ENCODE peak calls at places on chromosome 10, in seven cellular contexts. One of them, this sample, is unnamed.

GRCh38 chr10:133128126-133129081 is 31.6 kb upstream of the KNDC1 start:
- DNase-seq in choroid plexus epithelial cell: no peak
- DNase-seq in PC-3: no peak
- DNase-seq in lower lobe of right lung: peak; percentile 36
- DNase-seq in heart left ventricle: peak; percentile 18
- DNase-seq in RWPE2: peak; percentile 61
- DNase-seq in H1: peak; percentile 51
- DNase-seq in this sample: no peak

GRCh38 chr10:19097151-19097550 is 48.5 kb downstream of the MALRD1 start:
- DNase-seq in choroid plexus epithelial cell: peak; percentile 6
- DNase-seq in PC-3: peak; percentile 4
- DNase-seq in lower lobe of right lung: no peak
- DNase-seq in heart left ventricle: no peak
- DNase-seq in RWPE2: no peak
- DNase-seq in H1: no peak
- DNase-seq in this sample: no peak

GRCh38 chr10:76583711-76584161 is 1053.9 kb downstream of the KCNMA1 start:
- DNase-seq in choroid plexus epithelial cell: peak; percentile 93
- DNase-seq in PC-3: peak; percentile 100
- DNase-seq in lower lobe of right lung: no peak
- DNase-seq in heart left ventricle: no peak
- DNase-seq in RWPE2: no peak
- DNase-seq in H1: no peak
- DNase-seq in this sample: no peak

GRCh38 chr10:31936933-31937332 is 8.3 kb upstream of the ARHGAP12 start:
- DNase-seq in choroid plexus epithelial cell: no peak
- DNase-seq in PC-3: peak; percentile 74
- DNase-seq in lower lobe of right lung: no peak
- DNase-seq in heart left ventricle: no peak
- DNase-seq in RWPE2: no peak
- DNase-seq in H1: no peak
- DNase-seq in this sample: no peak

GRCh38 chr10:93138113-93138870 is 64.6 kb downstream of the CYP26A1 start:
- DNase-seq in choroid plexus epithelial cell: no peak
- DNase-seq in PC-3: no peak
- DNase-seq in lower lobe of right lung: no peak
- DNase-seq in heart left ventricle: no peak
- DNase-seq in RWPE2: peak; percentile 79
- DNase-seq in H1: no peak
- DNase-seq in this sample: no peak

GRCh38 chr10:67401711-67402110 is 294.3 kb downstream of the CTNNA3 start:
- DNase-seq in choroid plexus epithelial cell: no peak
- DNase-seq in PC-3: no peak
- DNase-seq in lower lobe of right lung: no peak
- DNase-seq in heart left ventricle: no peak
- DNase-seq in RWPE2: no peak
- DNase-seq in H1: no peak
- DNase-seq in this sample: no peak

GRCh38 chr10:99996934-99997648 is 12.7 kb downstream of the DNMBP start:
- DNase-seq in choroid plexus epithelial cell: peak; percentile 62
- DNase-seq in PC-3: no peak
- DNase-seq in lower lobe of right lung: no peak
- DNase-seq in heart left ventricle: no peak
- DNase-seq in RWPE2: no peak
- DNase-seq in H1: no peak
- DNase-seq in this sample: peak; percentile 50

GRCh38 chr10:48974757-48975156 is 35.1 kb upstream of the LRRC18 start:
- DNase-seq in choroid plexus epithelial cell: no peak
- DNase-seq in PC-3: no peak
- DNase-seq in lower lobe of right lung: no peak
- DNase-seq in heart left ventricle: no peak
- DNase-seq in RWPE2: no peak
- DNase-seq in H1: no peak
- DNase-seq in this sample: no peak

GRCh38 chr10:85741626-85742300 is 624.8 kb downstream of the GRID1 start:
- DNase-seq in choroid plexus epithelial cell: no peak
- DNase-seq in PC-3: no peak
- DNase-seq in lower lobe of right lung: no peak
- DNase-seq in heart left ventricle: no peak
- DNase-seq in RWPE2: no peak
- DNase-seq in H1: no peak
- DNase-seq in this sample: no peak

GRCh38 chr10:110834622-110835219 is 37.0 kb upstream of the PDCD4 start:
- DNase-seq in choroid plexus epithelial cell: peak; percentile 77
- DNase-seq in PC-3: no peak
- DNase-seq in lower lobe of right lung: no peak
- DNase-seq in heart left ventricle: peak; percentile 59
- DNase-seq in RWPE2: no peak
- DNase-seq in H1: no peak
- DNase-seq in this sample: no peak

GRCh38 chr10:69045441-69046300 is 42.2 kb upstream of the SRGN start:
- DNase-seq in choroid plexus epithelial cell: peak; percentile 81
- DNase-seq in PC-3: peak; percentile 68
- DNase-seq in lower lobe of right lung: peak; percentile 48
- DNase-seq in heart left ventricle: no peak
- DNase-seq in RWPE2: peak; percentile 82
- DNase-seq in H1: no peak
- DNase-seq in this sample: no peak

GRCh38 chr10:12419279-12419847 is 70.0 kb downstream of the CAMK1D start:
- DNase-seq in choroid plexus epithelial cell: peak; percentile 97
- DNase-seq in PC-3: peak; percentile 88
- DNase-seq in lower lobe of right lung: no peak
- DNase-seq in heart left ventricle: peak; percentile 50
- DNase-seq in RWPE2: peak; percentile 82
- DNase-seq in H1: no peak
- DNase-seq in this sample: peak; percentile 76

GRCh38 chr10:13404791-13405190 is 56.7 kb upstream of the SEPHS1 start:
- DNase-seq in choroid plexus epithelial cell: no peak
- DNase-seq in PC-3: no peak
- DNase-seq in lower lobe of right lung: no peak
- DNase-seq in heart left ventricle: no peak
- DNase-seq in RWPE2: no peak
- DNase-seq in H1: no peak
- DNase-seq in this sample: no peak

DNA sequence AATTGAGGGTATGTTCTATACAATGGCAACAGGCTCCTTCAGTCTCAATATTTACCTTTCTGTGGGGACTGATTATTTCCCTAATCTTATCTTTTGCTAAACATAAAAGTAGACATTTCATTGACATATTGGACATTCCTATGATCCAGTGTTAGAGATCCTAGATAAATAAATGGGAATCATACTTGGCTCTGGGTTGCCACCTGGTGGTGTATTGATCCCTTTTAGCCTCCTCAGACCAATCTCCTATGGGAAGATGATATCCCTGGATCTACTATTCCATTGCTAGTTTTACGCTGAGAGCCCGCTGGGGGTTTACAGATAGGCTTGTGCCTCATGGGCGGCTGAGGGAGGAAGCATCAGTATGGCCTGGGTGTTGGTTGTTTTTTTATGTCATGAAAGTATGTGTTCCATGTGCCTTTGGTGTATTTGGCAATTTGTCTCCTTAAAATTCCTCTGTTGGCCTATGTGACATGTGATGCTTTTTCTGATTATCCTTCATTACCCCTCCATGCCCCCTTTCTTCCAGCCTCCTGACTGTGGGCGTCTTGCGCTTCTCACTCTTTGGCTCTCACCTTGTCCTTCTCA is 18.8 kb downstream of the CELF2 start:
- DNase-seq in choroid plexus epithelial cell: peak; percentile 77
- DNase-seq in PC-3: peak; percentile 48
- DNase-seq in lower lobe of right lung: no peak
- DNase-seq in heart left ventricle: no peak
- DNase-seq in RWPE2: no peak
- DNase-seq in H1: no peak
- DNase-seq in this sample: no peak
- TF ChIP-seq CTCF in choroid plexus epithelial cell: peak; percentile 80
- TF ChIP-seq CTCF in PC-3: peak; percentile 59
- TF ChIP-seq CTCF in lower lobe of right lung: peak; percentile 49
- TF ChIP-seq CTCF in heart left ventricle: peak; percentile 47
- TF ChIP-seq CTCF in RWPE2: peak; percentile 78
- TF ChIP-seq CTCF in H1: peak; percentile 43
- TF ChIP-seq CTCF in this sample: peak; percentile 51

DNA sequence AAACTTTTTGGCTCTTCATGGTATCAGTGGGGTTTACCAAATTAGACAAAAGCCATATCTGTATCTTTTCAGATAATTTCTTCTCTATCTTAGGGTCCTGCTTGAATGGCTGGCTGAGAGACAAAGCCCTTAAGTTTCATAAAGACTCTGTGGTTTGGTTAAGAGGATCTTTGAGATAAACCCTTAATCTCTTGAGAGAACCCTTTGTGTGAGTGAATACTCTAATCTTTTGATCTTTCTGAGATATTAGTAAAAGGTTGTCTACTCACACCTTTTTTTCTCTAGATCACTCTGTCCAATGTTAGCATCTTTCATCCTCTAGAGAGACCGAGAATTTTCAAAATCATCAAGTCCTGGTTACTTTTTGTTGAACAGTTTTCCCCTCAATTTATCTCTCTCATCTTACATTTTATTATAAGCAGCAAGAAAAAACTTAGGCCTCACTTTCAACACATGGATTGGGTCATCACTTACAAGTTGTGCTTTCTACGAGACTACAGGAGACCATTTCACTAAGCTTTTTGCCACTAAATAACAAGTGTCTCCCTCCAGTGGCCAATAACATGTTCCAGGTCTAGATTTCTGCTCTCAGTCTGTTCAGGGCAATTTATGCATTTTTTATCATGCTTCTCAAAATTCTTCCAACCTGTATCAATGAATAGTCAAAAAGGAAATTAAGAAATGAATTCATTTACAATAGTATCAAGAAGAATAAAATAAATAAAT is 28.4 kb downstream of the DNAJC9 start:
- DNase-seq in choroid plexus epithelial cell: peak; percentile 68
- DNase-seq in PC-3: peak; percentile 76
- DNase-seq in lower lobe of right lung: no peak
- DNase-seq in heart left ventricle: no peak
- DNase-seq in RWPE2: no peak
- DNase-seq in H1: no peak
- DNase-seq in this sample: no peak
- TF ChIP-seq CTCF in choroid plexus epithelial cell: peak; percentile 65
- TF ChIP-seq CTCF in PC-3: peak; percentile 99
- TF ChIP-seq CTCF in lower lobe of right lung: peak; percentile 21
- TF ChIP-seq CTCF in heart left ventricle: no peak
- TF ChIP-seq CTCF in RWPE2: peak; percentile 59
- TF ChIP-seq CTCF in H1: peak; percentile 13
- TF ChIP-seq CTCF in this sample: no peak

GRCh38 chr10:62610649-62611229 is 193.8 kb upstream of the ADO start:
- DNase-seq in choroid plexus epithelial cell: peak; percentile 70
- DNase-seq in PC-3: peak; percentile 99
- DNase-seq in lower lobe of right lung: peak; percentile 72
- DNase-seq in heart left ventricle: peak; percentile 54
- DNase-seq in RWPE2: no peak
- DNase-seq in H1: peak; percentile 83
- DNase-seq in this sample: peak; percentile 23
- TF ChIP-seq CTCF in choroid plexus epithelial cell: peak; percentile 97
- TF ChIP-seq CTCF in PC-3: peak; percentile 100
- TF ChIP-seq CTCF in lower lobe of right lung: peak; percentile 77
- TF ChIP-seq CTCF in heart left ventricle: peak; percentile 75
- TF ChIP-seq CTCF in RWPE2: peak; percentile 37
- TF ChIP-seq CTCF in H1: peak; percentile 94
- TF ChIP-seq CTCF in this sample: peak; percentile 53

GRCh38 chr10:36033808-36034207 is 391.7 kb upstream of the FZD8 start:
- DNase-seq in choroid plexus epithelial cell: no peak
- DNase-seq in PC-3: no peak
- DNase-seq in lower lobe of right lung: no peak
- DNase-seq in heart left ventricle: no peak
- DNase-seq in RWPE2: no peak
- DNase-seq in H1: no peak
- DNase-seq in this sample: no peak
- TF ChIP-seq CTCF in choroid plexus epithelial cell: no peak
- TF ChIP-seq CTCF in PC-3: no peak
- TF ChIP-seq CTCF in lower lobe of right lung: no peak
- TF ChIP-seq CTCF in heart left ventricle: no peak
- TF ChIP-seq CTCF in RWPE2: no peak
- TF ChIP-seq CTCF in H1: no peak
- TF ChIP-seq CTCF in this sample: no peak

GRCh38 chr10:42961156-42961589 is 115.7 kb upstream of the RET start:
- DNase-seq in choroid plexus epithelial cell: no peak
- DNase-seq in PC-3: no peak
- DNase-seq in lower lobe of right lung: peak; percentile 17
- DNase-seq in heart left ventricle: peak; percentile 53
- DNase-seq in RWPE2: peak; percentile 23
- DNase-seq in H1: no peak
- DNase-seq in this sample: no peak

GRCh38 chr10:42959833-42960232 is 117.0 kb upstream of the RET start:
- DNase-seq in choroid plexus epithelial cell: no peak
- DNase-seq in PC-3: no peak
- DNase-seq in lower lobe of right lung: peak; percentile 10
- DNase-seq in heart left ventricle: no peak
- DNase-seq in RWPE2: peak; percentile 21
- DNase-seq in H1: no peak
- DNase-seq in this sample: no peak

GRCh38 chr10:42962120-42962901 is 114.6 kb upstream of the RET start:
- DNase-seq in choroid plexus epithelial cell: peak; percentile 5
- DNase-seq in PC-3: no peak
- DNase-seq in lower lobe of right lung: peak; percentile 39
- DNase-seq in heart left ventricle: peak; percentile 74
- DNase-seq in RWPE2: peak; percentile 33
- DNase-seq in H1: peak; percentile 42
- DNase-seq in this sample: no peak

GRCh38 chr10:42961776-42962119 is 115.1 kb upstream of the RET start:
- DNase-seq in choroid plexus epithelial cell: no peak
- DNase-seq in PC-3: no peak
- DNase-seq in lower lobe of right lung: no peak
- DNase-seq in heart left ventricle: no peak
- DNase-seq in RWPE2: peak; percentile 42
- DNase-seq in H1: peak; percentile 28
- DNase-seq in this sample: no peak

DNA sequence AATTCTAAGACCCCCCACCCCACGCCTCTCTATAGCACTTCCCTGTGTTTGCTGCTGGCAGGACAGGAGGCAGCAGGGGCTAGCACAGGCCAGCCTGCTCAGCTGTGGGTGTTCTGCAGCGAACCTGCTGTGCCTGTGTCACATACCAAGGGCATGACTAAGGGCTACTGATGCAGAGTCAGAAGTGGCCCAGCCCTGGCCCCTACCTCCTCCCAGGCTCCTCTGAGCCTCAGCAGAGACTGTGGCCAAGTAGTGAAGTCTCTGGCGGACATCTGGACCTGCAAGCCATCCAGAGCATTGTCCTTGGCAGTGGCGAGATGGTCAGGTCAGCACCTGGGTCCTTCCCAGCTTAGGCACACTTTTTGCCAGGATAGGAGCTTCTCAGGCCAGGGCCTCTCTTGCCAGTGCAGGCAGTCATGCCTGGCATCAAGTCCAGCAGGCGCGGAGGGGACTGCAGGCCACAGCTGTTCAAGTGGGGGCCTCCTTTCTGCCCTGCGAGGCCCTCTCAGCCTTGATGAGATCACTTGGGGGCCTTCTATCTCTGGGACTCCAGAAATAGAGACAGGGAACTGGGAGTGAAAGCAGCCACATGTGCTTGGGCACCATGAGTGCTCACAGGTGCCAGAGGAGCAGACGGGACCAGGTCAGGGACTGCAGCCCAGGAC is 116.2 kb upstream of the RET start:
- DNase-seq in choroid plexus epithelial cell: peak; percentile 36
- DNase-seq in PC-3: peak; percentile 85
- DNase-seq in lower lobe of right lung: peak; percentile 39
- DNase-seq in heart left ventricle: peak; percentile 41
- DNase-seq in RWPE2: peak; percentile 39
- DNase-seq in H1: peak; percentile 45
- DNase-seq in this sample: peak; percentile 34
- TF ChIP-seq CTCF in choroid plexus epithelial cell: no peak
- TF ChIP-seq CTCF in PC-3: no peak
- TF ChIP-seq CTCF in lower lobe of right lung: no peak
- TF ChIP-seq CTCF in heart left ventricle: no peak
- TF ChIP-seq CTCF in RWPE2: no peak
- TF ChIP-seq CTCF in H1: no peak
- TF ChIP-seq CTCF in this sample: no peak